ENCODE peak calls at places on chromosomes 2 and 18, in seven cellular contexts. H is mesendoderm; S is stimulated activated CD4-positive, alpha-beta T cell treated with anti-CD3 and anti-CD28 coated beads, Interleukin-4, amount 100 ng/mL, for 4 hours; J is stimulated activated CD8-positive, alpha-beta memory T cell treated with anti-CD3 and anti-CD28 coated beads, Interleukin-7, amount 100 ng/mL, for 1 hour; D is upper lobe of right lung; X is NCI-H748 treated with DMSO at 0.1 percent for 48 hours; L is naive B cell. K is an unnamed sample.
A peak's percentile ranks its signal among the peaks of the same experiment; 100 is the strongest.

GRCh38 chr2:38850045-38850444 is 25.7 kb downstream of the DHX57 start:
- DNase-seq in H (no peak), S (no peak), J (no peak), D (no peak), X (no peak), L (no peak), K (no peak)

GRCh38 chr2:127174977-127175376 is 45.1 kb downstream of the CYP27C1 start:
- DNase-seq in H (no peak), S (no peak), J (no peak), D (no peak), X (no peak), L (no peak), K (peak; percentile 66)

GRCh38 chr2:28287261-28287915 is 105.3 kb upstream of the FOSL2 start:
- DNase-seq in H (no peak), S (no peak), J (no peak), D (no peak), X (no peak), L (no peak), K (peak; percentile 77)

GRCh38 chr18:69725855-69726508 is 221.7 kb downstream of the CD226 start:
- DNase-seq in H (no peak), S (no peak), J (no peak), D (no peak), X (no peak), L (no peak), K (no peak)

GRCh38 chr2:10556271-10557140 is 108.4 kb upstream of the ODC1 start:
- DNase-seq in H (no peak), S (no peak), J (no peak), D (no peak), X (no peak), L (no peak), K (no peak)

GRCh38 chr2:239908744-239909143 is 116.4 kb downstream of the NDUFA10 start:
- DNase-seq in H (no peak), S (no peak), J (no peak), D (no peak), X (no peak), L (no peak), K (no peak)

GRCh38 chr18:65215865-65216466 is 534.8 kb upstream of the CDH7 start:
- DNase-seq in H (no peak), S (no peak), J (no peak), D (no peak), X (peak; percentile 28), L (no peak), K (no peak)

GRCh38 chr18:12686100-12686499 is 16.4 kb downstream of the CEP76 start:
- DNase-seq in H (peak; percentile 29), S (no peak), J (no peak), D (no peak), X (no peak), L (no peak), K (no peak)

GRCh38 chr2:6782523-6783061 is 83.1 kb downstream of the CMPK2 start:
- DNase-seq in H (no peak), S (no peak), J (no peak), D (peak; percentile 93), X (no peak), L (no peak), K (no peak)

K was measured in ascending aorta.